ENCODE peak calls at places on chromosomes 3 and 15, in seven cellular contexts. V is tibial artery, E is HCT116, L is cardiac fibroblast, C is ovary, R is upper lobe of right lung, I is neural progenitor cell. A is an unnamed sample.

GRCh38 chr15:41564286-41564959 is 5.4 kb downstream of the TYRO3 start:
- DNase-seq in V (no peak), E (no peak), L (peak; percentile 64), C (peak; percentile 93), R (no peak), I (peak; percentile 75), A (no peak)

GRCh38 chr3:94020293-94020692 is 8.1 kb downstream of the STX19 start:
- DNase-seq in V (no peak), E (no peak), L (no peak), C (no peak), R (no peak), I (no peak), A (no peak)

GRCh38 chr3:52092891-52093290 is 36.5 kb upstream of the DUSP7 start:
- DNase-seq in V (no peak), E (no peak), L (no peak), C (peak; percentile 17), R (peak; percentile 34), I (no peak), A (no peak)

GRCh38 chr3:61829301-61830110 is 268.1 kb downstream of the PTPRG start:
- DNase-seq in V (no peak), E (no peak), L (no peak), C (no peak), R (no peak), I (peak; percentile 55), A (no peak)

GRCh38 chr3:99920530-99921376 is 103.1 kb downstream of the CMSS1 start:
- DNase-seq in V (peak; percentile 84), E (no peak), L (peak; percentile 73), C (peak; percentile 57), R (peak; percentile 65), I (peak; percentile 32), A (no peak)

GRCh38 chr15:92904832-92905640 is 4.9 kb downstream of the CHD2 start:
- DNase-seq in V (no peak), E (no peak), L (no peak), C (no peak), R (no peak), I (no peak), A (no peak)

GRCh38 chr15:33737687-33738606 is 230.3 kb upstream of the CHRM5 start:
- DNase-seq in V (no peak), E (peak; percentile 16), L (peak; percentile 41), C (no peak), R (no peak), I (peak; percentile 74), A (no peak)

GRCh38 chr15:81783586-81783985 is 262.2 kb downstream of the MEX3B start:
- DNase-seq in V (no peak), E (no peak), L (no peak), C (no peak), R (no peak), I (no peak), A (no peak)

GRCh38 chr15:91348812-91349500 is 248.9 kb downstream of the SV2B start:
- DNase-seq in V (no peak), E (no peak), L (no peak), C (no peak), R (no peak), I (no peak), A (no peak)

DNA sequence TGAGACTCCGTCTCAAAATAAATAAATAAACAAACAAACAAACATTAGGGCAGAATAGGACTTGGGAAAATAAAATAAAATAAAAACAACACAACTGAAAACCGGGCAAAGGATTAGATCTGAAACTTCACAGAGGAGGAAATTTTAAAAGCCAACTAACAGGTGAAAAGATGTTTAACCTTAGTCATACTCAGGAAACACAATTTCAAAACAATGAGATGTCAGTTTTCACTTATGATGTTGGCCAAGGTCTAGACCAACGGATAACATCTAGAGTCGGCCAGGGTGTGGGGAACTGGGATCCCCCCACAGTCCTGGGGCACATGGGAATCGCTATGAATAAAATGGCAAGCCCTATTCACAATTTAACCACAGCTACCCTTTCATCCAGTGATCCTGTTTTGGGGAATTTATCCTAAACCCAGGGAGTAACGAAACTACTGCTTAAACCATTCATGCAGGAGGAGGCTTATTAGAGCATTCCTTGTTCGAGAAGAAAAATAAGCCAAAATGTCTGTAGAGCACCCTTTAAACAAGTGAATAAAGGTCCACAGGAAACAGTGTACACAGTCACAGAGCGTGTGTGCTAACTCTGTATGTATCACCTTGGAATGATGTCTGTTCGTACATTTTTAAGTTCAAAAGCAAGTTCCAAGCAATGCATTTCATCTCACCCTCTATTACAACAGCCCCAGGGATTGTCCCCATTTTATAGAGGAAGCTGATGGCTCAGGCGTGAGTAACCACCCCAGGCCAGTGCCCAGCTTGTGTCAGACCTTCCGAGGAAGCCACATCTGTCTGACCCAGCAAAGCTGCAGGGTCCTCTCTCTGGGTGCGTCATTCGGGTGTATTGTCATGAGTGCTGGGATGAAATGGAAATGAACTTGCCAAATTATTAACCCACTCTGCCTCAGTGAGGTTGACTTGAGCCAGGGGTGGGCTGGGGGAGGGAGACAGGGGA is 6.3 kb upstream of the ANPEP start:
- DNase-seq in V (no peak), E (peak; percentile 6), L (peak; percentile 65), C (no peak), R (no peak), I (no peak), A (no peak)
- H3K4me3 ChIP-seq in V (no peak overlapping the region), E (no peak overlapping the region), L (no peak overlapping the region), C (no peak overlapping the region), R (no peak overlapping the region), I (no peak overlapping the region), A (no peak overlapping the region)

DNA sequence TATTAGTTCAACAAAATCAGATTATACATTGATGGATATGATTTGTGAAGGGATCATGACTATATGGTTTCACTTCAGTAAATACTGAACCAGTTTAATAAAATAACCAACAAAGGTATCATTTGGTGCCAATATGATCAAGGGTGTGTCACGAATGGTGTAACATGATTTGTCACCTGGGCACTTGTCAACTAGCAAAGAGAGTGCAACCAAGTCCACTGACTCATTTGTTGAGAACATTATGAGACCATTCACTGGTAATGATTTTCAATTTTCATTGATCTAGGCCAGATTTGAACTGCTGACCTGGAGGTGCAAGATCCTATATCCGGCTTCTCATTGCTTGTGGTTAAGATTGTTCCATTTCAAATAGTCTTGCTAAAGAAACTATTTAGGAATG is 1037.9 kb downstream of the ROBO2 start:
- DNase-seq in V (no peak), E (no peak), L (no peak), C (no peak), R (no peak), I (no peak), A (no peak)
- TF ChIP-seq CTCF in V (no peak), E (no peak), L (no peak), C (no peak), R (no peak), I (no peak), A (no peak)

GRCh38 chr15:78620021-78620838 is 566 bp downstream of the CHRNA3 start:
- DNase-seq in V (no peak), E (no peak), L (peak; percentile 6), C (no peak), R (peak; percentile 58), I (peak; percentile 84), A (no peak)
- H3K4me3 ChIP-seq in V (peak overlapping the region; percentile 39), E (no peak overlapping the region), L (no peak overlapping the region), C (peak overlapping the region; percentile 3), R (peak overlapping the region; percentile 25), I (peak overlapping the region; percentile 73), A (peak overlapping the region; percentile 41)

DNA sequence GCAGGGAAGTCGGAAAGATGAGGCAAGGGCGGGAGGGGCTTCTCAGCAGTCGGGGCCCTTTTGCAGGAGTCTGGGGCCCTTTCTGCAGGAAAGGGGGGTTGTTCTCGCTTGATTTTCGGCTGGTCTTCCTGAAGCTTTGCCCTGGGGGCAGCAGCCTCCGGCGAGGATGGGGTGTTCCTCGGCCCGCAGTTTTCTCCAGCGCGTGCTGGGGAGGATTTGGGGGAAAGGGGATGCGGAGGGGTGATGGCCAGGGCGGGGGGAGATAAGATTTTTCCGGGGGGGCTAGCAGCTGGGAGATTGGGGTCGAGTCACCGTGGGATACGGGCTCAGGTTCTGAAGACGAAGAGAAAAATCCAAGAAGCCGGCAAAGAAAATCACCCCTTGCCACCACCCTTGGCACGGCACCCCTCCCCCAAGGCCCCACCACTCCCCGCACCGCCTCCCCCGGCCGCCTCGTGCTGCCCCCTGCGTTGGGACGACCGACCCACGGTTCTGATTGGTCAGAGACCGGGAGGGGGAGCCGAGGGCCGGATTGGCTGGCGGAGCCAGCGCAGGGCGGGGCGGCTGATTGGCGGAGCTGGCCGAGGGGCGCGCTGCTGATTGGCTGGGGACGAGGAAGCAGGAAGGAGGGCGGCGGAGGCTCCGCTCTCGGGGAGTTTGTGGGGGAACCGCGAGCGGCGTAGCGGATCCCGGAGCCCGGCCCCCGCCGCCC is at the start of gene BAHD1:
- DNase-seq in V (peak; percentile 95), E (peak; percentile 77), L (peak; percentile 96), C (peak; percentile 99), R (peak; percentile 99), I (peak; percentile 97), A (peak; percentile 53)
- TF ChIP-seq CTCF in V (peak; percentile 17), E (no peak), L (no peak), C (no peak), R (peak; percentile 6), I (no peak), A (peak; percentile 16)

A was measured in LNCaP clone FGC.